ENCODE peak calls at places on chromosomes 11 and 22, in four cellular contexts. One of them, this sample, is unnamed.

GRCh38 chr22:30459206-30460052 is 12.4 kb downstream of the SEC14L3 start:
- DNase-seq in transverse colon: no peak
- DNase-seq in stimulated activated CD4-positive, alpha-beta T cell treated with anti-CD3 and anti-CD28 coated beads, Interleukin-1b, Interleukin-23, amount 100 ng/mL, for 1 hour: no peak
- DNase-seq in effector memory CD4-positive, alpha-beta T cell: no peak
- DNase-seq in this sample: no peak

GRCh38 chr11:123479048-123479837 is 49.2 kb downstream of the GRAMD1B start:
- DNase-seq in transverse colon: no peak
- DNase-seq in stimulated activated CD4-positive, alpha-beta T cell treated with anti-CD3 and anti-CD28 coated beads, Interleukin-1b, Interleukin-23, amount 100 ng/mL, for 1 hour: no peak
- DNase-seq in effector memory CD4-positive, alpha-beta T cell: no peak
- DNase-seq in this sample: no peak

GRCh38 chr11:102478660-102479245 is 26.2 kb upstream of the TMEM123 start:
- DNase-seq in transverse colon: no peak
- DNase-seq in stimulated activated CD4-positive, alpha-beta T cell treated with anti-CD3 and anti-CD28 coated beads, Interleukin-1b, Interleukin-23, amount 100 ng/mL, for 1 hour: no peak
- DNase-seq in effector memory CD4-positive, alpha-beta T cell: no peak
- DNase-seq in this sample: no peak

GRCh38 chr11:62552465-62552782 is 5.8 kb upstream of the AHNAK start:
- DNase-seq in transverse colon: no peak
- DNase-seq in stimulated activated CD4-positive, alpha-beta T cell treated with anti-CD3 and anti-CD28 coated beads, Interleukin-1b, Interleukin-23, amount 100 ng/mL, for 1 hour: no peak
- DNase-seq in effector memory CD4-positive, alpha-beta T cell: no peak
- DNase-seq in this sample: no peak

GRCh38 chr11:9565822-9566560 is 7.5 kb upstream of the WEE1 start:
- DNase-seq in transverse colon: peak
- DNase-seq in stimulated activated CD4-positive, alpha-beta T cell treated with anti-CD3 and anti-CD28 coated beads, Interleukin-1b, Interleukin-23, amount 100 ng/mL, for 1 hour: peak
- DNase-seq in effector memory CD4-positive, alpha-beta T cell: no peak
- DNase-seq in this sample: peak

GRCh38 chr11:116492600-116492999 is 280.2 kb downstream of the BUD13 start:
- DNase-seq in transverse colon: no peak
- DNase-seq in stimulated activated CD4-positive, alpha-beta T cell treated with anti-CD3 and anti-CD28 coated beads, Interleukin-1b, Interleukin-23, amount 100 ng/mL, for 1 hour: no peak
- DNase-seq in effector memory CD4-positive, alpha-beta T cell: no peak
- DNase-seq in this sample: no peak

GRCh38 chr11:5083602-5084001 is 14.2 kb downstream of the OR52E1 start:
- DNase-seq in transverse colon: no peak
- DNase-seq in stimulated activated CD4-positive, alpha-beta T cell treated with anti-CD3 and anti-CD28 coated beads, Interleukin-1b, Interleukin-23, amount 100 ng/mL, for 1 hour: no peak
- DNase-seq in effector memory CD4-positive, alpha-beta T cell: no peak
- DNase-seq in this sample: no peak

GRCh38 chr22:50620861-50621490 is 7.0 kb downstream of the ARSA start:
- DNase-seq in transverse colon: peak
- DNase-seq in stimulated activated CD4-positive, alpha-beta T cell treated with anti-CD3 and anti-CD28 coated beads, Interleukin-1b, Interleukin-23, amount 100 ng/mL, for 1 hour: no peak
- DNase-seq in effector memory CD4-positive, alpha-beta T cell: peak
- DNase-seq in this sample: no peak

This sample was measured in body of pancreas.